ENCODE peak calls at places on chromosomes 16 and 17, in four cellular contexts. L is H1, H is MM.1S, Y is dorsolateral prefrontal cortex. N is an unnamed sample.

GRCh38 chr16:10862432-10862831 is 14.6 kb upstream of the CIITA start:
- DNase-seq in L (no peak), H (no peak), Y (no peak), N (no peak)

GRCh38 chr16:69243479-69243878 is 56.5 kb downstream of the SNTB2 start:
- DNase-seq in L (no peak), H (no peak), Y (no peak), N (no peak)

GRCh38 chr16:78425957-78426590 is 326.6 kb downstream of the WWOX start:
- DNase-seq in L (no peak), H (no peak), Y (no peak), N (no peak)

GRCh38 chr17:49576121-49576905 is 642 bp downstream of the NXPH3 start:
- DNase-seq in L (no peak), H (no peak), Y (no peak), N (no peak)

GRCh38 chr16:29256501-29256981 is 150.0 kb downstream of the NPIPB11 start:
- DNase-seq in L (no peak), H (no peak), Y (no peak), N (no peak)

GRCh38 chr16:86533942-86534341 is 21.1 kb downstream of the MTHFSD start:
- DNase-seq in L (no peak), H (no peak), Y (no peak), N (no peak)

GRCh38 chr16:49487746-49488145 is 114.1 kb downstream of the C16orf78 start:
- DNase-seq in L (no peak), H (no peak), Y (no peak), N (no peak)

GRCh38 chr17:35170968-35171771 is 23.0 kb downstream of the SLC35G3 start:
- DNase-seq in L (no peak), H (peak), Y (no peak), N (no peak)

GRCh38 chr16:56514845-56515244 is 5.0 kb downstream of the BBS2 start:
- DNase-seq in L (no peak), H (no peak), Y (no peak), N (no peak)

GRCh38 chr17:42886283-42887176 is 14.1 kb upstream of the G6PC1 start:
- DNase-seq in L (no peak), H (no peak), Y (no peak), N (no peak)

GRCh38 chr16:50247906-50248608 is 18.3 kb upstream of the ADCY7 start:
- DNase-seq in L (no peak), H (no peak), Y (no peak), N (peak)

GRCh38 chr16:19833176-19833575 is 51.5 kb downstream of the GPRC5B start:
- DNase-seq in L (no peak), H (no peak), Y (no peak), N (no peak)
- H3K27ac ChIP-seq in L (no peak), H (no peak), Y (peak), N (no peak)

GRCh38 chr17:28366605-28367004 is 1.6 kb upstream of the SEBOX start:
- DNase-seq in L (no peak), H (no peak), Y (no peak), N (no peak)

GRCh38 chr17:28367641-28368305 is 2.3 kb downstream of the VTN start:
- DNase-seq in L (no peak), H (no peak), Y (no peak), N (no peak)

GRCh38 chr17:28369684-28370034 is 448 bp downstream of the VTN start:
- DNase-seq in L (no peak), H (no peak), Y (no peak), N (no peak)

GRCh38 chr17:28368915-28369683 is 1.0 kb downstream of the VTN start:
- DNase-seq in L (no peak), H (no peak), Y (no peak), N (no peak)

DNA sequence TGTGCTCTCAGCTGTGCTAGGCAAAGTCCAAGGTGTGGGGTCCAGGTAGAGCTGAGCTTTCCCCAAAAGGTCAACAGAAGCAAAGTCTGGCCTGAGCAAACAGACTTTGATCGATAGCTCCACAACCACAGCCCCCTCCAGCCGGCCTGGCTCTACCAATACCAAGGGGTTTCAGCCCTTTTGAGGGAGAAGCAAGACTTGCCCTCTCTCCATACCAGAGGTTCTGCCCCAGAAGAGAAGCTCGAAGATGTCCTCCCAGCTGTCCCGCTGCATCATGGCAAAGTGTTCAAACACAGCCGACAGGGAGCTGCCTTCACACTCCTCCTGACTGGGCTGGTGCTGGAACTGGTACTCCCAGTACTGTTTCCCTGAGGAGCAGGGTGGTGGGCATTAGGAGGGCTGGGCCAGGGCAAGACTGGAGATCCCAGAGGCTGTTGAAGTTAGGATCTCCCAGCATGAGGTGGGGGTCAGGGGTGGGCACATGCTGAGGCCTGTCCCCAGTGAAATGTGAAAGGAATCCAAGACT is 1.7 kb downstream of the VTN start:
- DNase-seq in L (no peak), H (no peak), Y (no peak), N (no peak)
- H3K4me3 ChIP-seq in L (no peak), H (no peak), Y (no peak), N (no peak)

DNA sequence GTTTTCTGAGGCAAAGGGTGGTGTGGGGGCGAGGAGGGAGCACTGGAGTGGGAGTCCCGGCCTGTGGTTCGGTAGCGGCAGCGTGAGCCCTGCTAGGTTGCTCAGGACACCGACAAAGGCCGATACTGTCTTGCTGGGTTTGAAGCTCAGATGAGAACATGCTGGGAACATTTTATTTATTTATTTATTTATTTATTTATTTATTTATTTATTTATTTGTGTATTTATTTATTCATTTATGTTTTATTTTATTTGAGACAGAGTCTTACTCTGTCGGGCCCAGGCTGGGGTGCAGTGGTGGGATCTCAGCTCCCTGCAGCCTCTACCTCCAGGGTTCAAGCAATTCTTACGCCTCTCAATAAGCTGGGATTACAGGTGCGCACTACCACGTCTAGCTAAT is 117.9 kb upstream of the GSE1 start:
- DNase-seq in L (no peak), H (no peak), Y (no peak), N (no peak)
- H3K27ac ChIP-seq in L (no peak), H (no peak), Y (no peak), N (no peak)

GRCh38 chr17:66002807-66003206 is 189.1 kb downstream of the CEP112 start:
- DNase-seq in L (no peak), H (no peak), Y (no peak), N (no peak)
- H3K4me3 ChIP-seq in L (no peak), H (no peak), Y (no peak), N (no peak)

DNA sequence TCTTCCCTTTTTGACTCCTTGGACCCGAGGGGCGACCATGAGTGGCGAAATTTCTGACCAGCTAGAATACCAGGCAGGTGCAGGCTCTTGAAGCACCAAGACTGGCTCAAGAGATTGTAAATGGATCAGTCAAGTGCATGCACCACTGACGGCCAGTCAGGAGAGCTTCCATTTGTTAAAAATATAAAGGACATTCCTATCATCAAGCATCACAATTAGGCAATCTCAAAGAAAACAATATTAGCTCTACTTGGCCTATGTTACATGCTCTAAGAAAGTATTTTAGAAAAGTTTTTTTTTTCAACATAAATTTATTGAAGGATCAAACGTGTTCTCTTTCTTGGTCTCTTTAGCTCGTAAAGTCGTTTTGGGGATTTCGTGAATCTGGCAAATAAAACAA is 1.5 kb upstream of the PRKCA start:
- DNase-seq in L (no peak), H (no peak), Y (no peak), N (no peak)
- H3K27ac ChIP-seq in L (no peak), H (no peak), Y (no peak), N (no peak)

N was measured in SJSA1.